ENCODE peak calls at places on chromosome 16, in four cellular contexts. One of them, this sample, is unnamed. For H3K4me1, the result is how much of the 10 kb centered on the place peaks cover.

GRCh38 chr16:9966569-9967157 is 215.6 kb downstream of the GRIN2A start:
- DNase-seq in fibroblast of lung: no peak
- DNase-seq in heart right ventricle: no peak
- DNase-seq in tibial artery: no peak
- DNase-seq in this sample: peak

GRCh38 chr16:70574595-70575271 is 51.1 kb downstream of the SF3B3 start:
- DNase-seq in fibroblast of lung: no peak
- DNase-seq in heart right ventricle: no peak
- DNase-seq in tibial artery: no peak
- DNase-seq in this sample: no peak

GRCh38 chr16:53809088-53809951 is 105.4 kb downstream of the FTO start:
- DNase-seq in fibroblast of lung: peak
- DNase-seq in heart right ventricle: no peak
- DNase-seq in tibial artery: no peak
- DNase-seq in this sample: peak

GRCh38 chr16:22874394-22874793 is 60.4 kb downstream of the HS3ST2 start:
- DNase-seq in fibroblast of lung: no peak
- DNase-seq in heart right ventricle: no peak
- DNase-seq in tibial artery: no peak
- DNase-seq in this sample: no peak

GRCh38 chr16:30958164-30959083 is 870 bp downstream of the SETD1A start:
- DNase-seq in fibroblast of lung: peak
- DNase-seq in heart right ventricle: no peak
- DNase-seq in tibial artery: peak
- DNase-seq in this sample: no peak

GRCh38 chr16:30585022-30585399 is 486 bp downstream of the ZNF785 start:
- DNase-seq in fibroblast of lung: peak
- DNase-seq in heart right ventricle: no peak
- DNase-seq in tibial artery: no peak
- DNase-seq in this sample: no peak

GRCh38 chr16:78668393-78668792 is 568.9 kb downstream of the WWOX start:
- DNase-seq in fibroblast of lung: no peak
- DNase-seq in heart right ventricle: no peak
- DNase-seq in tibial artery: no peak
- DNase-seq in this sample: no peak

GRCh38 chr16:17939052-17939673 is 397.4 kb downstream of the NPIPA8 start:
- DNase-seq in fibroblast of lung: no peak
- DNase-seq in heart right ventricle: no peak
- DNase-seq in tibial artery: no peak
- DNase-seq in this sample: no peak

GRCh38 chr16:47970291-47970931 is 185.4 kb downstream of the ABCC12 start:
- DNase-seq in fibroblast of lung: peak
- DNase-seq in heart right ventricle: no peak
- DNase-seq in tibial artery: no peak
- DNase-seq in this sample: no peak

GRCh38 chr16:12214509-12214908 is 238.0 kb downstream of the SNX29 start:
- DNase-seq in fibroblast of lung: no peak
- DNase-seq in heart right ventricle: no peak
- DNase-seq in tibial artery: no peak
- DNase-seq in this sample: no peak

GRCh38 chr16:70162041-70162451 is 11.5 kb upstream of the CLEC18C start:
- DNase-seq in fibroblast of lung: peak
- DNase-seq in heart right ventricle: no peak
- DNase-seq in tibial artery: no peak
- DNase-seq in this sample: peak

GRCh38 chr16:71885261-71885650 is 1.3 kb upstream of the ZNF821 start:
- DNase-seq in fibroblast of lung: no peak
- DNase-seq in heart right ventricle: no peak
- DNase-seq in tibial artery: no peak
- DNase-seq in this sample: no peak

GRCh38 chr16:71883849-71884638 is at the start of gene ZNF821:
- DNase-seq in fibroblast of lung: peak
- DNase-seq in heart right ventricle: peak
- DNase-seq in tibial artery: peak
- DNase-seq in this sample: peak

GRCh38 chr16:71883193-71883848 is 661 bp downstream of the ZNF821 start:
- DNase-seq in fibroblast of lung: no peak
- DNase-seq in heart right ventricle: no peak
- DNase-seq in tibial artery: peak
- DNase-seq in this sample: peak

GRCh38 chr16:71880176-71880575 is 3.8 kb downstream of the ZNF821 start:
- DNase-seq in fibroblast of lung: no peak
- DNase-seq in heart right ventricle: no peak
- DNase-seq in tibial artery: no peak
- DNase-seq in this sample: no peak

GRCh38 chr16:71882505-71883192 is 1.3 kb downstream of the ZNF821 start:
- DNase-seq in fibroblast of lung: peak
- DNase-seq in heart right ventricle: no peak
- DNase-seq in tibial artery: peak
- DNase-seq in this sample: peak
- H3K27ac ChIP-seq in fibroblast of lung: no peak
- H3K27ac ChIP-seq in heart right ventricle: peak
- H3K27ac ChIP-seq in tibial artery: peak
- H3K27ac ChIP-seq in this sample: no peak

GRCh38 chr16:4290236-4290830 is 17.5 kb upstream of the TFAP4 start:
- DNase-seq in fibroblast of lung: peak
- DNase-seq in heart right ventricle: no peak
- DNase-seq in tibial artery: no peak
- DNase-seq in this sample: peak

GRCh38 chr16:4285167-4285566 is 12.3 kb upstream of the TFAP4 start:
- DNase-seq in fibroblast of lung: no peak
- DNase-seq in heart right ventricle: no peak
- DNase-seq in tibial artery: no peak
- DNase-seq in this sample: no peak

GRCh38 chr16:4283939-4284338 is 11.1 kb upstream of the TFAP4 start:
- DNase-seq in fibroblast of lung: peak
- DNase-seq in heart right ventricle: no peak
- DNase-seq in tibial artery: no peak
- DNase-seq in this sample: peak

GRCh38 chr16:4291699-4292098 is 18.9 kb upstream of the TFAP4 start:
- DNase-seq in fibroblast of lung: no peak
- DNase-seq in heart right ventricle: no peak
- DNase-seq in tibial artery: no peak
- DNase-seq in this sample: no peak

GRCh38 chr16:4288148-4288921 is 15.5 kb upstream of the TFAP4 start:
- DNase-seq in fibroblast of lung: peak
- DNase-seq in heart right ventricle: peak
- DNase-seq in tibial artery: peak
- DNase-seq in this sample: no peak
- H3K4me1 ChIP-seq in fibroblast of lung: under half
- H3K4me1 ChIP-seq in heart right ventricle: under half
- H3K4me1 ChIP-seq in tibial artery: under half
- H3K4me1 ChIP-seq in this sample: under half

GRCh38 chr16:90081606-90081970 is 4.5 kb upstream of the PRDM7 start:
- DNase-seq in fibroblast of lung: no peak
- DNase-seq in heart right ventricle: no peak
- DNase-seq in tibial artery: no peak
- DNase-seq in this sample: no peak
- TF ChIP-seq CTCF in fibroblast of lung: no peak
- TF ChIP-seq CTCF in heart right ventricle: no peak
- TF ChIP-seq CTCF in tibial artery: no peak
- TF ChIP-seq CTCF in this sample: no peak

DNA sequence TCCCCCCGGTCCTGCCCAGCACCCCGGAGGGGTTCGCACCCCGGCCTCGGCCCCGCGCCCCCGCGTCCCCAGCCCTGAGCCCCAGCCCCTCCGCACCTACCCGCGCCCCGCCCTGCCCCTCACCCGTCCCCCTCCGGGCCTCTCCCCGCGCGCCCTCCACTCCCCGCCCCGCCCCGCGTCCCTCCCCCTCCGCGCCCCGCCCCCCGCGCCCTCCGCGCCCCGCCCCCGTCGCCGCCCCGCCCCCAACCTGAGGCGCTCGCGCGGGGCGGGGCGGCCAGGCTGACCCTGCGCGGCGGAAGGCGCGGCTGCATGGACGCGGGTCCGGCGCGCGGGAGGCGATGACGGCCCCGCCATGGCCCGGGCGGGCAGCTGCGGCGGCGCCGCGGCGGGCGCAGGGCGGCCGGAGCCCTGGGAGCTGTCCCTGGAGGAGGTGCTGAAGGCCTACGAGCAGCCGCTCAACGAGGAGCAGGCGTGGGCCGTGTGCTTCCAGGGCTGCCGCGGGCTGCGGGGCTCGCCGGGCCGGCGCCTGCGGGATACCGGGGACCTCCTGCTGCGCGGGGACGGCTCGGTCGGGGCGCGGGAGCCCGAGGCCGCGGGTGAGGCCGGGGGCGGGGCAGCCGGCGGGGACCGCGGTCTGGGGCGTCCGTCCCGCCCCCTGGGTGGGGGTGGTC is at the start of gene SPIRE2:
- DNase-seq in fibroblast of lung: peak
- DNase-seq in heart right ventricle: peak
- DNase-seq in tibial artery: peak
- DNase-seq in this sample: peak
- H3K27ac ChIP-seq in fibroblast of lung: peak
- H3K27ac ChIP-seq in heart right ventricle: peak
- H3K27ac ChIP-seq in tibial artery: no peak
- H3K27ac ChIP-seq in this sample: no peak

GRCh38 chr16:68776821-68777485 is 39.9 kb downstream of the CDH1 start:
- DNase-seq in fibroblast of lung: no peak
- DNase-seq in heart right ventricle: no peak
- DNase-seq in tibial artery: no peak
- DNase-seq in this sample: no peak
- H3K4me1 ChIP-seq in fibroblast of lung: under half
- H3K4me1 ChIP-seq in heart right ventricle: under half
- H3K4me1 ChIP-seq in tibial artery: under half
- H3K4me1 ChIP-seq in this sample: under half

GRCh38 chr16:57649443-57649751 is 18.7 kb upstream of the ADGRG3 start:
- DNase-seq in fibroblast of lung: no peak
- DNase-seq in heart right ventricle: no peak
- DNase-seq in tibial artery: no peak
- DNase-seq in this sample: no peak
- TF ChIP-seq CTCF in fibroblast of lung: no peak
- TF ChIP-seq CTCF in heart right ventricle: no peak
- TF ChIP-seq CTCF in tibial artery: no peak
- TF ChIP-seq CTCF in this sample: no peak

This sample was measured in foreskin keratinocyte.